ENCODE peak calls at places on chromosome 14, in seven cellular contexts. M is SK-N-SH, B is H1, G is HCT116, D is GM12878, H is HepG2, R is K562. C is an unnamed sample.

GRCh38 chr14:104696671-104697316 is 7.4 kb downstream of the INF2 start:
- DNase-seq in H (no peak), B (no peak), M (no peak), R (no peak), G (no peak), D (no peak), C (no peak)

GRCh38 chr14:60652674-60653387 is 3.6 kb upstream of the SIX1 start:
- DNase-seq in H (no peak), B (no peak), R (no peak), M (peak; percentile 36), G (no peak), D (no peak), C (no peak)

GRCh38 chr14:36967892-36968555 is 204.4 kb downstream of the SLC25A21 start:
- DNase-seq in M (no peak), D (no peak), G (no peak), H (no peak), B (no peak), R (no peak), C (no peak)

GRCh38 chr14:21040370-21040925 is 1.7 kb upstream of the RNASE7 start:
- DNase-seq in D (no peak), H (no peak), G (no peak), R (no peak), B (no peak), M (no peak), C (no peak)

GRCh38 chr14:104585966-104586702 is 6.6 kb downstream of the C14orf180 start:
- DNase-seq in H (no peak), M (no peak), R (no peak), D (no peak), B (no peak), G (no peak), C (no peak)

GRCh38 chr14:60349663-60350365 is 100.8 kb downstream of the PPM1A start:
- DNase-seq in B (peak; percentile 57), M (peak; percentile 45), G (peak; percentile 39), D (no peak), R (peak; percentile 26), H (peak; percentile 21), C (peak; percentile 60)

GRCh38 chr14:67487937-67488893 is at the start of gene TMEM229B:
- DNase-seq in M (no peak), G (no peak), R (no peak), D (peak; percentile 94), H (no peak), B (no peak), C (no peak)

GRCh38 chr14:26730929-26731618 is 133.2 kb upstream of the NOVA1 start:
- DNase-seq in B (peak; percentile 59), G (no peak), D (no peak), H (no peak), R (peak; percentile 7), M (peak; percentile 15), C (peak; percentile 54)

GRCh38 chr14:89304972-89305703 is 111.9 kb downstream of the FOXN3 start:
- DNase-seq in R (no peak), H (no peak), G (no peak), D (peak; percentile 65), B (no peak), M (peak; percentile 42), C (no peak)

GRCh38 chr14:77208266-77208978 is 26.8 kb downstream of the TMEM63C start:
- DNase-seq in D (no peak), M (peak; percentile 39), H (peak; percentile 32), G (no peak), R (peak; percentile 59), B (peak; percentile 91), C (peak; percentile 87)

GRCh38 chr14:83041224-83041623 is 1507.6 kb upstream of the SEL1L start:
- DNase-seq in D (no peak), M (no peak), G (no peak), B (no peak), R (no peak), H (no peak), C (no peak)

GRCh38 chr14:36519431-36520321 is at the start of gene NKX2-1:
- DNase-seq in D (no peak), R (no peak), M (peak; percentile 26), H (no peak), B (peak; percentile 82), G (no peak), C (no peak)

GRCh38 chr14:80387563-80387981 is 176.3 kb upstream of the DIO2 start:
- DNase-seq in M (no peak), R (no peak), B (no peak), D (no peak), H (peak; percentile 17), G (no peak), C (no peak)

GRCh38 chr14:26394114-26394855 is 203.5 kb downstream of the NOVA1 start:
- DNase-seq in B (no peak), G (no peak), D (no peak), M (peak; percentile 23), R (no peak), H (no peak), C (no peak)

GRCh38 chr14:66432334-66432733 is 53.8 kb upstream of the CCDC196 start:
- DNase-seq in B (no peak), D (no peak), G (no peak), R (no peak), H (no peak), M (no peak), C (no peak)

GRCh38 chr14:95255487-95255886 is 64.2 kb downstream of the CLMN start:
- DNase-seq in H (no peak), R (peak; percentile 16), G (peak; percentile 38), D (no peak), M (no peak), B (peak; percentile 76), C (peak; percentile 90)

GRCh38 chr14:92726135-92726932 is 22.1 kb downstream of the LGMN start:
- DNase-seq in R (peak; percentile 45), G (peak; percentile 39), H (no peak), M (no peak), B (no peak), D (no peak), C (no peak)

GRCh38 chr14:22888662-22889061 is 5.6 kb downstream of the REM2 start:
- DNase-seq in M (no peak), H (no peak), R (no peak), G (no peak), B (no peak), D (peak; percentile 62), C (no peak)

GRCh38 chr14:103522028-103522581 is 525 bp downstream of the CKB start:
- DNase-seq in B (peak; percentile 70), G (no peak), H (no peak), M (peak; percentile 91), D (no peak), R (peak; percentile 66), C (no peak)

GRCh38 chr14:103524002-103524785 is 1.6 kb upstream of the CKB start:
- DNase-seq in H (no peak), G (no peak), D (no peak), R (no peak), M (no peak), B (no peak), C (no peak)

GRCh38 chr14:103523583-103523969 is 946 bp upstream of the CKB start:
- DNase-seq in G (no peak), R (no peak), D (no peak), H (no peak), M (no peak), B (no peak), C (no peak)

GRCh38 chr14:103521438-103521961 is 1.1 kb downstream of the CKB start:
- DNase-seq in D (no peak), R (peak; percentile 66), G (no peak), H (no peak), B (no peak), M (peak; percentile 78), C (peak; percentile 65)

DNA sequence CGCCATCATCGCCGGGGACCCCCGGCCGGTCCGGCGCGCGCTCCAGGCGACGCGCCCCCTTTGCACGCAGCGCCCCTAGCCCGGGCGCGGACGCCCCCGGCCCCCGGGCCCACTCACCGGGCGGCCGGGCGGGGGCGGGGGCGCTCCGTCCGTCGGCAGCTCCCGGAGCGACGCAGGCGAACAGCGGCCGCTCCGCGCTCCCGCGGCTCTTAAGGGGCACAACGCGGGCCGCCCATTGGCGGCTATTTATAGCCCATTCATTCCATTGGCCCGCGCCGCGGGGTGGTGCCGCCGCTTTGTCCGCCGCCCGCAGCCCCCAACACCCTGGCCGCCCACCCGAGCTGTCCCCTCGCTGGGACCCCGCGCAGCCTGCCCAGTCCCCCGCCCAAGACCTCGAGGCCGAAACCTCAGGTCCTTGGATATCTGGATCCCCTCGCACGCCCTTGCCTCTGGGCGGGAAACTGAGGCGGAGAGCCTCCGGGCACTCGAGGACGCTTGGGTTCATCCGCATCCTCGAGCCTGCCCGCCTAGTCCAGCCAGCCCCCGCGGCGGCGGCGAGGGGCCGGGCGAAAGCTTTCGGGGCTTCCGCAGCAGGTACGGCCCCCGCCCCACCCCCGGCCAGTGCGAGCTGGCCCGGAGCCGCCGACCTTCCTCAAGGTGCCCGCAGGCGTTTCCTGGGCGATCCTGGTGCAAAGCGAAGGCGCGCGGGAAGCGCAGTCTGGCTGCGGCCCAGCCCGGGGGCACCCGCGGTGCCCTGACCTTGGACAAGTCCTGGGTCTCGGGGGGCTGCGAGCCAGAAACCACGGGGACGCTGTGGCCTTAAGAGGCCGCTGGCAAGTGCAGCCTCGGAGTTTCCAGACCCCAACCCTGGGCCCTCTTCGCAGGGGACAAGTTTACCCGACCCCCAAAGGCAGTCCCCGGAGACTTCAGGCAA is at the start of gene CKB:
- DNase-seq in B (peak; percentile 90), G (no peak), D (no peak), H (no peak), M (peak; percentile 95), R (peak; percentile 75), C (no peak)
- TF ChIP-seq JUND in B (no peak), G (no peak), D (no peak), H (no peak), M (no peak), R (no peak), C (no peak)

GRCh38 chr14:98786456-98786855 is 485.5 kb downstream of the BCL11B start:
- DNase-seq in R (no peak), M (no peak), B (no peak), D (no peak), G (no peak), H (no peak), C (no peak)
- TF ChIP-seq JUND in R (no peak), M (no peak), B (no peak), D (no peak), G (no peak), H (no peak), C (no peak)

GRCh38 chr14:50116986-50117385 is 614 bp upstream of the VCPKMT start:
- DNase-seq in H (no peak), R (no peak), M (no peak), B (no peak), D (no peak), G (no peak), C (no peak)
- TF ChIP-seq JUND in H (no peak), R (no peak), M (no peak), B (no peak), D (no peak), G (no peak), C (no peak)

DNA sequence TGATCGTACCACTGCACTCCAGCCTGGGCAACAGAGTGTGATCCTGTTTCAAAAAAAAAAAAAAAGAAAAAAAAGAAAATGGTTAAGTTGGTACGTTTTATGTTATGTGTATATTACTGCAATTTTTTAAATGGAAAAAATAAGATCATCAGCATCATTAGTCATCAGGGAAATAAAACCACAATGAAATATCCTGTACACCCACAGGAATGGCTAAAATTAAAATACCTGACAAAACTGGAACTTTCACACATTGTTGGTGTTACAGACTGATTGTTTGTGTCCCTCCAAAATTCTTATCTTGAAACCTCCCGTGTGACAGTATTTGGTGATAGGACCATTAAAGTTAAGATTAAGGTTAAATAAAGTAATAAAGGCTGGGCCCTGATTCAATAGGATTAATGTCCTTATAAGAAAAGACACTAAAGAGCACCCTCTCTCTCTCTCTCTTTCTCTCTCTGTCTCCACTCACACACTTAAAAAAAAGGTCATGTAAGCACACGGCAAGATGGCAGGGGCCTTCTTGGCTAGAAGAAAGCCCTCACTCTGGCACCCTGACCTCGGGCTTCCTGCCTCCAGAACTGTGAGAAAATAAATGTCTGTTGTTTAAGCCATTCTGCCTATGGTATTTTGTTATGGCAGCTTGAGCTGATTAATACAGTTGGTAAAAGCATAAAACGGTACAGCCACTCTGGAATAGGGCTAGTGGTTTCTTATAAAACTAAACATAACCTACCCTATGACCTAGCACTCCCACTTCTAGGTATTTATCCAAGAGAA is 48.4 kb upstream of the ZFP36L1 start:
- DNase-seq in M (no peak), D (no peak), R (no peak), H (no peak), G (no peak), B (no peak), C (no peak)
- TF ChIP-seq JUND in M (no peak), D (no peak), R (no peak), H (no peak), G (no peak), B (no peak), C (no peak)

C was measured in T47D.